ENCODE peak calls at places on chromosomes 2 and 18, in eight cellular contexts. U is NCI-H345; X is lower lobe of right lung; G is NCI-H748 treated with DMSO at 0.1 percent for 48 hours; E is H54; K is activated CD4-positive, alpha-beta T cell treated with anti-CD3 and anti-CD28 coated beads, Interleukin-2, amount 50 U/mL, for 24 hours; W is COR-L47; Q is frontal cortex. S is an unnamed sample.

GRCh38 chr2:216426938-216427337 is 14.7 kb downstream of the SMARCAL1 start:
- DNase-seq in U (no peak), X (no peak), G (no peak), E (peak), K (no peak), W (no peak), Q (no peak), S (no peak)

GRCh38 chr2:70627499-70627898 is 73.9 kb upstream of the TGFA start:
- DNase-seq in U (peak), X (no peak), G (peak), E (no peak), K (no peak), W (peak), Q (no peak), S (no peak)

GRCh38 chr18:7814754-7815315 is 247.7 kb downstream of the PTPRM start:
- DNase-seq in U (no peak), X (no peak), G (no peak), E (no peak), K (no peak), W (no peak), Q (no peak), S (no peak)

GRCh38 chr18:9020221-9020620 is 82.3 kb upstream of the NDUFV2 start:
- DNase-seq in U (no peak), X (no peak), G (no peak), E (no peak), K (no peak), W (no peak), Q (no peak), S (no peak)

GRCh38 chr2:136183095-136183494 is 65.1 kb upstream of the CXCR4 start:
- DNase-seq in U (peak), X (no peak), G (no peak), E (no peak), K (no peak), W (no peak), Q (no peak), S (no peak)

GRCh38 chr2:240149943-240150784 is 9.7 kb upstream of the OTOS start:
- DNase-seq in U (peak), X (peak), G (peak), E (peak), K (no peak), W (peak), Q (peak), S (no peak)

GRCh38 chr2:43958397-43959275 is 37.2 kb downstream of the LRPPRC start:
- DNase-seq in U (no peak), X (no peak), G (no peak), E (no peak), K (no peak), W (no peak), Q (no peak), S (no peak)

GRCh38 chr2:196187898-196188458 is 16.6 kb upstream of the STK17B start:
- DNase-seq in U (no peak), X (no peak), G (no peak), E (no peak), K (no peak), W (no peak), Q (no peak), S (no peak)

GRCh38 chr2:96144481-96145027 is 686 bp downstream of the DUSP2 start:
- DNase-seq in U (no peak), X (peak), G (no peak), E (no peak), K (no peak), W (no peak), Q (no peak), S (no peak)

GRCh38 chr2:86453838-86454237 is 12.7 kb downstream of the KDM3A start:
- DNase-seq in U (no peak), X (no peak), G (no peak), E (no peak), K (no peak), W (peak), Q (no peak), S (no peak)